ENCODE peak calls at places on chromosomes 4 and X, in eight cellular contexts. L is ELR, B is A549, Y is fibroblast of lung, S is NCI-H345, R is DMS 273 treated with DMSO at 0.1 percent for 48 hours, G is psoas muscle, H is brain microvascular endothelial cell. Q is an unnamed sample.

GRCh38 chr4:96193061-96193460 is 353.2 kb downstream of the PDHA2 start:
- DNase-seq in H (no peak), S (peak), Y (peak), G (no peak), B (no peak), L (no peak), R (no peak), Q (no peak)

GRCh38 chr4:164725066-164725465 is 28.9 kb upstream of the SMIM31 start:
- DNase-seq in B (no peak), S (no peak), G (no peak), H (no peak), L (no peak), R (no peak), Y (no peak), Q (no peak)

GRCh38 chr4:8832130-8832930 is 39.3 kb downstream of the HMX1 start:
- DNase-seq in Y (no peak), L (no peak), H (no peak), G (peak), B (no peak), S (no peak), R (peak), Q (no peak)

GRCh38 chr4:2330119-2331042 is 68.5 kb upstream of the MXD4 start:
- DNase-seq in L (peak), Y (peak), H (peak), G (no peak), R (no peak), S (no peak), B (peak), Q (peak)

GRCh38 chrX:107355533-107355932 is 93.9 kb upstream of the FRMPD3 start:
- DNase-seq in S (peak), Y (no peak), L (no peak), G (no peak), H (no peak), B (no peak), R (no peak), Q (no peak)

GRCh38 chrX:132615396-132616131 is 126.7 kb upstream of the MBNL3 start:
- DNase-seq in B (peak), H (peak), Y (peak), L (peak), G (no peak), S (peak), R (peak), Q (peak)

GRCh38 chr4:165006457-165006856 is 25.3 kb upstream of the TRIM60 start:
- DNase-seq in R (no peak), S (no peak), H (no peak), L (no peak), B (no peak), Y (no peak), G (no peak), Q (no peak)

GRCh38 chr4:176593943-176594342 is 198.8 kb downstream of the VEGFC start:
- DNase-seq in Y (no peak), G (no peak), L (no peak), B (no peak), H (no peak), R (no peak), S (no peak), Q (no peak)

GRCh38 chr4:55258152-55258863 is 87.7 kb upstream of the SRD5A3 start:
- DNase-seq in B (no peak), R (no peak), Y (peak), G (no peak), H (no peak), S (no peak), L (peak), Q (no peak)

GRCh38 chr4:56979674-56980073 is 978 bp downstream of the POLR2B start:
- DNase-seq in S (no peak), R (no peak), H (peak), L (peak), G (no peak), Y (no peak), B (no peak), Q (no peak)

GRCh38 chrX:69024287-69024686 is 141.0 kb downstream of the PJA1 start:
- DNase-seq in H (no peak), B (no peak), Y (no peak), G (no peak), R (no peak), S (no peak), L (no peak), Q (no peak)

GRCh38 chrX:121504148-121504547 is 456.7 kb downstream of the GLUD2 start:
- DNase-seq in H (no peak), B (no peak), G (no peak), R (no peak), Y (no peak), L (no peak), S (no peak), Q (no peak)

GRCh38 chrX:121322159-121322558 is 274.7 kb downstream of the GLUD2 start:
- DNase-seq in H (peak), S (no peak), R (no peak), B (no peak), L (no peak), G (no peak), Y (no peak), Q (no peak)

GRCh38 chr4:94690851-94691254 is 66.9 kb upstream of the BMPR1B start:
- DNase-seq in R (no peak), G (no peak), L (peak), H (peak), S (no peak), Y (peak), B (peak), Q (peak)

GRCh38 chr4:10085386-10085785 is 31.2 kb downstream of the WDR1 start:
- DNase-seq in H (no peak), B (no peak), S (no peak), G (peak), R (no peak), Y (no peak), L (no peak), Q (no peak)

GRCh38 chr4:7559741-7560376 is 125.1 kb upstream of the PSAPL1 start:
- DNase-seq in H (no peak), Y (no peak), G (no peak), S (peak), R (no peak), B (no peak), L (no peak), Q (no peak)

GRCh38 chr4:42789168-42789567 is 103.3 kb upstream of the GRXCR1 start:
- DNase-seq in G (no peak), L (no peak), S (no peak), H (no peak), Y (no peak), R (no peak), B (no peak), Q (no peak)

GRCh38 chrX:108268434-108269080 is 169.7 kb downstream of the COL4A6 start:
- DNase-seq in H (no peak), Y (peak), S (no peak), G (no peak), B (no peak), R (no peak), L (peak), Q (no peak)

GRCh38 chr4:57148177-57148576 is 38.0 kb upstream of the IGFBP7 start:
- DNase-seq in H (no peak), Y (peak), B (no peak), L (peak), G (no peak), R (no peak), S (no peak), Q (no peak)

GRCh38 chrX:97909245-97909644 is 1025.5 kb downstream of the RPA4 start:
- DNase-seq in B (no peak), S (no peak), H (no peak), Y (no peak), L (no peak), R (no peak), G (no peak), Q (no peak)

GRCh38 chr4:53651142-53651720 is 59.9 kb upstream of the LNX1 start:
- DNase-seq in R (no peak), S (no peak), B (no peak), G (no peak), H (no peak), Y (peak), L (no peak), Q (no peak)

GRCh38 chr4:56465599-56466295 is 1.7 kb upstream of the SRP72 start:
- DNase-seq in R (no peak), S (no peak), L (peak), B (no peak), G (no peak), Y (peak), H (no peak), Q (no peak)

GRCh38 chrX:153953342-153953830 is 8.9 kb upstream of the RENBP start:
- DNase-seq in L (peak), H (peak), G (peak), Y (peak), B (peak), R (peak), S (peak), Q (peak)

GRCh38 chrX:102746134-102746584 is 25.6 kb downstream of the GPRASP3 start:
- DNase-seq in G (peak), S (no peak), H (no peak), R (no peak), B (no peak), L (peak), Y (peak), Q (peak)

GRCh38 chr4:188682321-188682720 is 543.1 kb downstream of the TRIML1 start:
- DNase-seq in Y (no peak), B (no peak), R (no peak), L (no peak), G (no peak), H (no peak), S (no peak), Q (no peak)